ENCODE peak calls at places on chromosomes 3 and 15, in ten cellular contexts. One of them, this sample, is unnamed.

GRCh38 chr3:160478338-160478737 is 28.8 kb upstream of the TRIM59 start:
- DNase-seq in tibial artery: no peak
- DNase-seq in OCI-LY7: no peak
- DNase-seq in fibroblast of villous mesenchyme: peak; percentile 65
- DNase-seq in fibroblast of pulmonary artery: peak; percentile 25
- DNase-seq in left lung: no peak
- DNase-seq in HCT116: no peak
- DNase-seq in stomach: no peak
- DNase-seq in AG04450: peak; percentile 16
- DNase-seq in A549: no peak
- DNase-seq in this sample: peak; percentile 76

GRCh38 chr3:124137264-124137663 is 145.3 kb upstream of the ROPN1 start:
- DNase-seq in tibial artery: no peak
- DNase-seq in OCI-LY7: no peak
- DNase-seq in fibroblast of villous mesenchyme: no peak
- DNase-seq in fibroblast of pulmonary artery: no peak
- DNase-seq in left lung: no peak
- DNase-seq in HCT116: no peak
- DNase-seq in stomach: no peak
- DNase-seq in AG04450: no peak
- DNase-seq in A549: no peak
- DNase-seq in this sample: no peak

GRCh38 chr3:104066658-104067057 is 1300.1 kb upstream of the ALCAM start:
- DNase-seq in tibial artery: no peak
- DNase-seq in OCI-LY7: no peak
- DNase-seq in fibroblast of villous mesenchyme: peak; percentile 4
- DNase-seq in fibroblast of pulmonary artery: peak; percentile 56
- DNase-seq in left lung: no peak
- DNase-seq in HCT116: no peak
- DNase-seq in stomach: no peak
- DNase-seq in AG04450: no peak
- DNase-seq in A549: no peak
- DNase-seq in this sample: peak; percentile 19

GRCh38 chr3:168065569-168065968 is 30.2 kb downstream of the GOLIM4 start:
- DNase-seq in tibial artery: no peak
- DNase-seq in OCI-LY7: no peak
- DNase-seq in fibroblast of villous mesenchyme: no peak
- DNase-seq in fibroblast of pulmonary artery: no peak
- DNase-seq in left lung: no peak
- DNase-seq in HCT116: no peak
- DNase-seq in stomach: no peak
- DNase-seq in AG04450: no peak
- DNase-seq in A549: no peak
- DNase-seq in this sample: no peak

GRCh38 chr3:160686955-160687535 is 10.1 kb downstream of the ARL14 start:
- DNase-seq in tibial artery: no peak
- DNase-seq in OCI-LY7: peak; percentile 21
- DNase-seq in fibroblast of villous mesenchyme: peak; percentile 37
- DNase-seq in fibroblast of pulmonary artery: peak; percentile 48
- DNase-seq in left lung: no peak
- DNase-seq in HCT116: no peak
- DNase-seq in stomach: no peak
- DNase-seq in AG04450: no peak
- DNase-seq in A549: peak; percentile 22
- DNase-seq in this sample: peak; percentile 38

GRCh38 chr3:127443581-127444375 is 146.8 kb downstream of the TPRA1 start:
- DNase-seq in tibial artery: peak; percentile 14
- DNase-seq in OCI-LY7: no peak
- DNase-seq in fibroblast of villous mesenchyme: no peak
- DNase-seq in fibroblast of pulmonary artery: no peak
- DNase-seq in left lung: peak; percentile 25
- DNase-seq in HCT116: no peak
- DNase-seq in stomach: peak; percentile 17
- DNase-seq in AG04450: no peak
- DNase-seq in A549: no peak
- DNase-seq in this sample: no peak

GRCh38 chr3:127884069-127884468 is 31.0 kb upstream of the KBTBD12 start:
- DNase-seq in tibial artery: no peak
- DNase-seq in OCI-LY7: no peak
- DNase-seq in fibroblast of villous mesenchyme: no peak
- DNase-seq in fibroblast of pulmonary artery: no peak
- DNase-seq in left lung: no peak
- DNase-seq in HCT116: no peak
- DNase-seq in stomach: no peak
- DNase-seq in AG04450: no peak
- DNase-seq in A549: no peak
- DNase-seq in this sample: no peak

GRCh38 chr3:38264779-38265178 is 833 bp upstream of the SLC22A13 start:
- DNase-seq in tibial artery: no peak
- DNase-seq in OCI-LY7: no peak
- DNase-seq in fibroblast of villous mesenchyme: no peak
- DNase-seq in fibroblast of pulmonary artery: no peak
- DNase-seq in left lung: no peak
- DNase-seq in HCT116: no peak
- DNase-seq in stomach: no peak
- DNase-seq in AG04450: no peak
- DNase-seq in A549: no peak
- DNase-seq in this sample: no peak

GRCh38 chr15:27492021-27492621 is 521.1 kb downstream of the GABRG3 start:
- DNase-seq in tibial artery: no peak
- DNase-seq in OCI-LY7: no peak
- DNase-seq in fibroblast of villous mesenchyme: no peak
- DNase-seq in fibroblast of pulmonary artery: no peak
- DNase-seq in left lung: peak; percentile 49
- DNase-seq in HCT116: no peak
- DNase-seq in stomach: no peak
- DNase-seq in AG04450: no peak
- DNase-seq in A549: no peak
- DNase-seq in this sample: no peak

DNA sequence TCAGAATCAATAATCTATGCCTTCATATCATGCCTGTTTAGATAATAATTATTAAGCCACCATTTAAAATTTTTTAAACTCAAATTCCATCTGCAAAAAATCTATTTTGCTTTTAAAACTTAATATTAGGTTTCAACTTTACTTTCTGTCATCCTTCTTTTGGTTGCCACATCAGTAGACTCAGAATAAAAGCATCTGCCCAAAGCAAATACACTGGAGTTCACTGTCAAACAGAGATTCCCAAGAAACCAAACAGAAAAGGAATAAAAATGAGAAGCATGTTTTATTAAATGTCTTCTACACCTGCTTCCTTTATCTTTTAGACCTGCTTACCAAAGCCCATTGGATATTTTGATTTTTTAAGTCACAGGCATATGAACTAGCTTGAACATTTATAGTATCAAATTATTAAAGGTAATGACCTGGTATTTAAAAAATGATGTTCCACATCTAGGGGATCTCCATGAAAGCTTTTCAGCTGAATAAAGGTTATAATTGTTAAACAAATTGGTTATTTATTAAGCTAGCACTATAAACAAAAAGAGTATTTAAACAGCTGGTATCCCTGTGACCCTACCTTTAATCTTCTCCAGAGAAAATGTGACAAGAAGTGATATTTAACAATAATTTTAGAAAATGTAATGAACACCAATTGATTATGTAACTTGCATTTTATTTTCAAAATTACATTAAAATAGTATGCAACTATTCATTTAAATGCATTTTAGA is 62.5 kb downstream of the ALCAM start:
- DNase-seq in tibial artery: no peak
- DNase-seq in OCI-LY7: no peak
- DNase-seq in fibroblast of villous mesenchyme: no peak
- DNase-seq in fibroblast of pulmonary artery: no peak
- DNase-seq in left lung: no peak
- DNase-seq in HCT116: no peak
- DNase-seq in stomach: no peak
- DNase-seq in AG04450: no peak
- DNase-seq in A549: peak; percentile 14
- DNase-seq in this sample: no peak
- TF ChIP-seq CTCF in tibial artery: no peak
- TF ChIP-seq CTCF in OCI-LY7: no peak
- TF ChIP-seq CTCF in fibroblast of villous mesenchyme: no peak
- TF ChIP-seq CTCF in fibroblast of pulmonary artery: no peak
- TF ChIP-seq CTCF in left lung: no peak
- TF ChIP-seq CTCF in HCT116: no peak
- TF ChIP-seq CTCF in stomach: no peak
- TF ChIP-seq CTCF in AG04450: no peak
- TF ChIP-seq CTCF in A549: no peak
- TF ChIP-seq CTCF in this sample: no peak

GRCh38 chr15:40843183-40843884 is 514 bp upstream of the SPINT1 start:
- DNase-seq in tibial artery: no peak
- DNase-seq in OCI-LY7: no peak
- DNase-seq in fibroblast of villous mesenchyme: no peak
- DNase-seq in fibroblast of pulmonary artery: no peak
- DNase-seq in left lung: no peak
- DNase-seq in HCT116: no peak
- DNase-seq in stomach: no peak
- DNase-seq in AG04450: no peak
- DNase-seq in A549: no peak
- DNase-seq in this sample: no peak
- H3K4me3 ChIP-seq in tibial artery: peak overlapping the region; percentile 39
- H3K4me3 ChIP-seq in OCI-LY7: peak overlapping the region; percentile 27
- H3K4me3 ChIP-seq in fibroblast of villous mesenchyme: peak overlapping the region; percentile 50
- H3K4me3 ChIP-seq in fibroblast of pulmonary artery: no peak overlapping the region
- H3K4me3 ChIP-seq in left lung: peak overlapping the region; percentile 65
- H3K4me3 ChIP-seq in HCT116: peak overlapping the region; percentile 79
- H3K4me3 ChIP-seq in stomach: peak overlapping the region; percentile 62
- H3K4me3 ChIP-seq in AG04450: no peak overlapping the region
- H3K4me3 ChIP-seq in A549: peak overlapping the region; percentile 54
- H3K4me3 ChIP-seq in this sample: no peak overlapping the region

DNA sequence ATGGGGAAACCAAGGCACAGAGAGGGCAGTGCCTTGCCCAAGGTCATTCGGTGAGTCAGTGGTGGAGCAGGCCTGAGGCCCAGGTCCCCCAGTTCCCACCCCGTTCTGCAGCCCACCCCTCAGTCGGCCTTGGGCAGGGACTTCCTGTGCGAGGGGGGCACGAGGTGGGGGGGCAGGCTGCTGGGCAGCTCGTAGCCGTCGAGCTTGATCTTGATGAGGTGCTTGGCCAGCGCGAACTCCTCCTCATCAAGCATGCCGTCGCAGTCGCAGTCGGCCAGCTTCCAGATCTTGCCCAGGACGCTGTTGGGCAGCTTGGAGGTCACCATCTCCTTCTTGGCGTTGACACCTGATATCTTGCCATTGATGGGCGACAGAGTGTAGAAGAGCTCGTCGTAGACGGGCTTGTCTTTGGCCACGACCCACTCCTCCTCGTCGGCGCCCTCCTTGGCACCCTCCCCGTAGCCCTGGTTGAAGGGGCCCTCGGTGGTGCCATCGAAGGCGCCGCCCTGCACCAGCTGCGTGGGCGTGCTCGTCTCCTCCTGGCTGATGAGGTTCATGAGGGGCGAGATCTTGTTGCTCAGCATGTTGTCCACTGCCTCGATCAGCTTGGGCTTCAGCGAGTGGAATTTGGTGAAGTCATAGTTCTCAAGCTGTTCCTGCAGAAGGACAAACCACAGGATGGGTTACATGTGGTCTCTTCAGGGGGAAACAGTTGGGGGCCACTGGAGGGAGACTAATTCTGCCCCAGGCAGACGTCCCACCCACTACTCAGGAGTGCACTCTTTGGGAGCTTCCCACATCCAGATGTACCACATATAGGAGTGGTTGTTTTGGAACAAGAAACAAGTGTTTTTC is 6.9 kb upstream of the SPTBN5 start:
- DNase-seq in tibial artery: no peak
- DNase-seq in OCI-LY7: no peak
- DNase-seq in fibroblast of villous mesenchyme: no peak
- DNase-seq in fibroblast of pulmonary artery: no peak
- DNase-seq in left lung: no peak
- DNase-seq in HCT116: no peak
- DNase-seq in stomach: no peak
- DNase-seq in AG04450: no peak
- DNase-seq in A549: no peak
- DNase-seq in this sample: no peak
- TF ChIP-seq CTCF in tibial artery: no peak
- TF ChIP-seq CTCF in OCI-LY7: no peak
- TF ChIP-seq CTCF in fibroblast of villous mesenchyme: no peak
- TF ChIP-seq CTCF in fibroblast of pulmonary artery: no peak
- TF ChIP-seq CTCF in left lung: no peak
- TF ChIP-seq CTCF in HCT116: no peak
- TF ChIP-seq CTCF in stomach: no peak
- TF ChIP-seq CTCF in AG04450: no peak
- TF ChIP-seq CTCF in A549: no peak
- TF ChIP-seq CTCF in this sample: no peak

GRCh38 chr15:34719883-34720148 is 35.0 kb downstream of the GJD2 start:
- DNase-seq in tibial artery: no peak
- DNase-seq in OCI-LY7: no peak
- DNase-seq in fibroblast of villous mesenchyme: no peak
- DNase-seq in fibroblast of pulmonary artery: no peak
- DNase-seq in left lung: no peak
- DNase-seq in HCT116: no peak
- DNase-seq in stomach: no peak
- DNase-seq in AG04450: no peak
- DNase-seq in A549: no peak
- DNase-seq in this sample: no peak
- H3K4me3 ChIP-seq in tibial artery: no peak overlapping the region
- H3K4me3 ChIP-seq in OCI-LY7: no peak overlapping the region
- H3K4me3 ChIP-seq in fibroblast of villous mesenchyme: no peak overlapping the region
- H3K4me3 ChIP-seq in fibroblast of pulmonary artery: no peak overlapping the region
- H3K4me3 ChIP-seq in left lung: no peak overlapping the region
- H3K4me3 ChIP-seq in HCT116: no peak overlapping the region
- H3K4me3 ChIP-seq in stomach: no peak overlapping the region
- H3K4me3 ChIP-seq in AG04450: no peak overlapping the region
- H3K4me3 ChIP-seq in A549: no peak overlapping the region
- H3K4me3 ChIP-seq in this sample: no peak overlapping the region

DNA sequence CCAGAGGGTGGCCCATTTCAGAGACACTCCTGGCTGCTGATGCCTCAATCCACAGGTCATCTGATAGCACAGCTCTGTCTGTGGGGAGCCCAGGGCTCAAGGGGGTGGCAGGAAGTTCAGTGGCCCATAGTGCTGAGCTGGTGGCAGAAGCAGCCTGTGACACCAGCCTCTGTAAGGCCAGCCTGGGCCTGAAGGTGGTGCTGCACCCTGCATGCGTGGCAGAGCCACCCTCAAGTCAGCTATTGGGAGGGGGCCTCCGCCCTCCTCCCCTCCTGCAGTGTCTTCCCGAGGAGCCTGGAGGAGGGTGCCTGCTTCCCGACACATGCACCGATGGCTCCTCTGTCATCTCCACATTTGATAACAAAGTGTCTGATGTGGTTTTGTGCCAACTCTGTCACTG is 3.0 kb downstream of the PLA1A start:
- DNase-seq in tibial artery: no peak
- DNase-seq in OCI-LY7: peak; percentile 18
- DNase-seq in fibroblast of villous mesenchyme: peak; percentile 13
- DNase-seq in fibroblast of pulmonary artery: no peak
- DNase-seq in left lung: no peak
- DNase-seq in HCT116: peak; percentile 10
- DNase-seq in stomach: no peak
- DNase-seq in AG04450: no peak
- DNase-seq in A549: peak; percentile 12
- DNase-seq in this sample: no peak
- TF ChIP-seq CTCF in tibial artery: no peak
- TF ChIP-seq CTCF in OCI-LY7: peak; percentile 56
- TF ChIP-seq CTCF in fibroblast of villous mesenchyme: peak; percentile 58
- TF ChIP-seq CTCF in fibroblast of pulmonary artery: peak; percentile 21
- TF ChIP-seq CTCF in left lung: peak; percentile 35
- TF ChIP-seq CTCF in HCT116: peak; percentile 73
- TF ChIP-seq CTCF in stomach: no peak
- TF ChIP-seq CTCF in AG04450: peak; percentile 19
- TF ChIP-seq CTCF in A549: no peak
- TF ChIP-seq CTCF in this sample: peak; percentile 34